ENCODE peak calls at places on chromosomes 3 and 15, in five cellular contexts. B is cardiac muscle cell; D is tibial artery; H is transverse colon; S is CD8-positive, alpha-beta T cell. R is an unnamed sample. For H3K4me1, the result is how much of the 10 kb centered on the place peaks cover.

GRCh38 chr15:62805502-62805901 is 237.0 kb upstream of the TPM1 start:
- DNase-seq in D (no peak), S (no peak), H (no peak), B (no peak), R (no peak)

GRCh38 chr3:140276698-140277097 is 341.7 kb downstream of the CLSTN2 start:
- DNase-seq in D (no peak), S (no peak), B (peak), H (no peak), R (no peak)

GRCh38 chr3:138092023-138092422 is 23.4 kb downstream of the DZIP1L start:
- DNase-seq in D (no peak), S (no peak), H (no peak), B (no peak), R (no peak)

GRCh38 chr3:165697910-165698309 is 139.3 kb downstream of the BCHE start:
- DNase-seq in B (no peak), S (no peak), H (no peak), D (no peak), R (no peak)

GRCh38 chr15:29887719-29888118 is 65.5 kb upstream of the TJP1 start:
- DNase-seq in H (no peak), S (no peak), D (no peak), B (no peak), R (no peak)

GRCh38 chr3:73188707-73189106 is 127.2 kb downstream of the EBLN2 start:
- DNase-seq in S (no peak), D (no peak), H (no peak), B (no peak), R (no peak)

GRCh38 chr15:87369269-87369668 is 887.3 kb downstream of the NTRK3 start:
- DNase-seq in S (no peak), B (no peak), H (no peak), D (no peak), R (no peak)

GRCh38 chr3:14391033-14391432 is 11.4 kb upstream of the SLC6A6 start:
- DNase-seq in S (no peak), B (no peak), D (peak), H (no peak), R (no peak)

GRCh38 chr3:49554639-49555265 is 475 bp downstream of the BSN start:
- DNase-seq in H (peak), S (peak), D (no peak), B (peak), R (peak)

GRCh38 chr3:150232992-150233451 is 175.1 kb upstream of the TSC22D2 start:
- DNase-seq in B (peak), D (no peak), H (no peak), S (no peak), R (no peak)

GRCh38 chr15:19956124-19956796 is 585.3 kb downstream of the GOLGA6L6 start:
- DNase-seq in S (no peak), H (no peak), D (no peak), B (no peak), R (no peak)

GRCh38 chr3:32862247-32863013 is 44.6 kb downstream of the TRIM71 start:
- DNase-seq in H (no peak), D (no peak), S (no peak), B (no peak), R (no peak)

GRCh38 chr3:12351145-12351544 is 62.3 kb downstream of the PPARG start:
- DNase-seq in B (no peak), H (no peak), D (no peak), S (no peak), R (no peak)

GRCh38 chr3:134078169-134078821 is 48.6 kb upstream of the SLCO2A1 start:
- DNase-seq in B (no peak), D (peak), H (no peak), S (no peak), R (no peak)

GRCh38 chr3:29140706-29141105 is 140.2 kb upstream of the RBMS3 start:
- DNase-seq in D (no peak), S (no peak), H (no peak), B (peak), R (no peak)

GRCh38 chr15:52031542-52031941 is 12.5 kb downstream of the MAPK6 start:
- DNase-seq in D (no peak), S (no peak), B (no peak), H (peak), R (no peak)

GRCh38 chr15:78260489-78260888 is 3.9 kb upstream of the DNAJA4 start:
- DNase-seq in S (no peak), B (no peak), D (no peak), H (no peak), R (no peak)

GRCh38 chr15:70036585-70037343 is 61.0 kb downstream of the TLE3 start:
- DNase-seq in D (peak), B (no peak), S (no peak), H (peak), R (no peak)

GRCh38 chr3:185813205-185813604 is 11.6 kb downstream of the IGF2BP2 start:
- DNase-seq in S (no peak), D (no peak), B (no peak), H (no peak), R (no peak)

GRCh38 chr3:197748597-197749314 is 927 bp upstream of the FYTTD1 start:
- DNase-seq in B (no peak), S (no peak), H (no peak), D (no peak), R (no peak)

GRCh38 chr15:27820232-27820631 is 278.9 kb downstream of the OCA2 start:
- DNase-seq in B (no peak), S (no peak), H (no peak), D (no peak), R (no peak)

GRCh38 chr3:65573548-65574116 is 465.1 kb downstream of the MAGI1 start:
- DNase-seq in H (no peak), D (no peak), B (no peak), S (no peak), R (no peak)

GRCh38 chr3:105793040-105793439 is 75.8 kb downstream of the CBLB start:
- DNase-seq in S (no peak), D (no peak), B (no peak), H (no peak), R (no peak)

GRCh38 chr3:17179381-17180205 is 294.8 kb downstream of the PLCL2 start:
- DNase-seq in D (no peak), B (peak), S (no peak), H (no peak), R (peak)

GRCh38 chr3:12443781-12444522 is 40.3 kb upstream of the TSEN2 start:
- DNase-seq in D (no peak), H (no peak), B (no peak), S (no peak), R (no peak)

GRCh38 chr15:71201471-71201870 is 86.2 kb downstream of the THSD4 start:
- DNase-seq in D (no peak), S (no peak), B (peak), H (peak), R (no peak)

GRCh38 chr3:163916596-163917560 is 1161.4 kb downstream of the SI start:
- DNase-seq in S (no peak), B (no peak), H (no peak), D (no peak), R (no peak)

GRCh38 chr3:21174461-21174860 is 576.5 kb downstream of the ZNF385D start:
- DNase-seq in S (no peak), B (no peak), D (no peak), H (no peak), R (no peak)

GRCh38 chr15:70200511-70200991 is 102.8 kb upstream of the TLE3 start:
- DNase-seq in B (no peak), D (peak), H (no peak), S (no peak), R (no peak)

GRCh38 chr3:3160826-3161225 is 18.7 kb downstream of the CRBN start:
- DNase-seq in H (no peak), D (no peak), S (no peak), B (no peak), R (no peak)

GRCh38 chr15:49060710-49061483 is 14.7 kb upstream of the SECISBP2L start:
- DNase-seq in H (no peak), D (no peak), B (no peak), S (no peak), R (no peak)

GRCh38 chr3:128970741-128971048 is 23.2 kb downstream of the CFAP92 start:
- DNase-seq in H (no peak), D (no peak), S (no peak), B (no peak), R (no peak)

GRCh38 chr3:136728434-136728833 is 23.7 kb downstream of the STAG1 start:
- DNase-seq in B (no peak), D (no peak), S (no peak), H (no peak), R (no peak)

GRCh38 chr3:134008630-134009156 is 21.0 kb downstream of the SLCO2A1 start:
- DNase-seq in D (no peak), S (no peak), H (no peak), B (no peak), R (no peak)

GRCh38 chr15:57551717-57552677 is 39.7 kb upstream of the MYZAP start:
- DNase-seq in S (no peak), B (peak), H (no peak), D (no peak), R (no peak)

GRCh38 chr15:88990185-88990679 is 77.1 kb upstream of the MFGE8 start:
- DNase-seq in H (no peak), D (no peak), S (no peak), B (no peak), R (no peak)

GRCh38 chr3:194481525-194482195 is 5.1 kb downstream of the ATP13A3 start:
- DNase-seq in S (no peak), H (no peak), B (no peak), D (no peak), R (no peak)
- H3K4me3 ChIP-seq in S (no peak), H (no peak), B (peak), D (no peak), R (peak)

GRCh38 chr3:9770276-9770812 is 597 bp upstream of the CAMK1 start:
- DNase-seq in H (peak), S (no peak), B (no peak), D (peak), R (no peak)
- H3K27ac ChIP-seq in H (peak), S (no peak), B (no peak), D (peak), R (no peak)

DNA sequence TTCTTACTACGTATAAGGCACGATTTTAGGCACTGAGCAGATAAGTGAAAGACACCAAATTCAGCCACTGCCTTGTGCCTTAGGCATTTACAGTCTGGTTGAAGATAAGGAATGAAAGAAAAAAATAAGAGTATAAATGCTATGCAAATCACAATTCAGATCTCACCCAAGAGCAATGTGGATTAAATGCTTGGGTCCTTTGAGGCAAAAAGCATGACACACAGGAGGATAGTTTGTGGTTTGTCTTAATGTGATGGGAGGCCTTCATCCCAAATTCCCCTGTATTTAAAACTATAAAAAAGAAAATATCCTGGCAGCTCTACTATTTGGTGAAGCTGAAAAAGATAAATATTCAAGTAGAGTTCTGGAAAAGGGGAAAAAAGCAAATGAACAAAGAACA is 79.8 kb downstream of the TGFBR2 start:
- DNase-seq in H (no peak), B (no peak), S (no peak), D (no peak), R (no peak)
- H3K4me1 ChIP-seq in H (under half), B (under half), S (half or more), D (half or more), R (under half)

DNA sequence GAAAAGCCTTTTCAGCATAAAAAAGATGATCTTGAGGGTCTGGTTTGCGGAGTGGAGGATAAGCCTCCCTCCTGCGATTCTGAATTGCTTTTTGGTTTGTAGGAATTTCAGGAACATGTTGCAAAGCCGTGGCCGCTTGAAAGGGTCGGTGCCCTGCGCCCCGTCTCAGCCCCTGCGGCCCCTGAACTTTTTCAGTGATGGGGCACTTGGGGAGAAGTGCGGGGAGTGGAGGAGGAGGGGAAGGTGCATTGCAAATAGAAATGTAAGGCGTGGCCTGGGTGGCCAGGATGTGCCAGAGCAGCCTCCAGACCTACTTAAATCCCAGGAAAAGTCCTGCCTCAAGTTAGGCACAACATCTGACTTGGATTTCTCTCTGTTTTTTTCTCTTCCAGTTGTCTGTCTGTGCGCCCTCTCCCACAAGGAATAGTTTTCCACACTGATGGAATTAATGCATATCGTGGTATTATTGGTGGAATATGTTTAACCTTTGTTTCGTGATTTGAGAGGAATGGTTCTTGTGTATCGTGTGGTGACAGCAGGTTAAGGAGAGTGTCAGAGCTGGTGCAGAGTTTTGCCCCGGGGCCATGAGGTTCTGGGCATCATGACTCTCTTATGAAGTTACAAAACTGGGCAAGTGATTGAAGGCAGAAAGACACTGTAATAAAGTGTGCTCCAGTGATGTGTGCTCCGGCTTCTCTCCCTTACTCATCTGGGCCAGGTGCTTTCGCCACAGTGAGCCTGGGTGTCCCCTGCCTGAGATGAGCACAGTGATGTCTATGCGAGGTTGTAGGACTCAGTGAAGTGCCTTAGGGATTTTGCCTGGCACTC is 153.8 kb downstream of the PGPEP1L start:
- DNase-seq in D (no peak), H (peak), S (no peak), B (peak), R (no peak)
- H3K4me3 ChIP-seq in D (peak), H (peak), S (no peak), B (peak), R (peak)

GRCh38 chr3:184690236-184690883 is 21.5 kb downstream of the MAGEF1 start:
- DNase-seq in S (no peak), H (no peak), D (peak), B (no peak), R (no peak)

GRCh38 chr3:184693011-184693975 is 18.6 kb downstream of the MAGEF1 start:
- DNase-seq in S (no peak), B (peak), H (no peak), D (no peak), R (no peak)

GRCh38 chr3:184688872-184689271 is 23.0 kb downstream of the MAGEF1 start:
- DNase-seq in H (no peak), S (no peak), B (no peak), D (peak), R (no peak)

GRCh38 chr3:184694266-184694665 is 17.6 kb downstream of the MAGEF1 start:
- DNase-seq in B (no peak), S (no peak), H (no peak), D (no peak), R (no peak)

GRCh38 chr3:184691397-184692131 is 20.3 kb downstream of the MAGEF1 start:
- DNase-seq in S (no peak), H (no peak), B (no peak), D (no peak), R (no peak)
- H3K27ac ChIP-seq in S (no peak), H (peak), B (peak), D (peak), R (no peak)

GRCh38 chr15:73688455-73688854 is 4.3 kb downstream of the CD276 start:
- DNase-seq in D (peak), H (no peak), S (no peak), B (no peak), R (no peak)

GRCh38 chr15:73694419-73694818 is 10.2 kb downstream of the CD276 start:
- DNase-seq in H (no peak), B (no peak), D (no peak), S (no peak), R (no peak)

GRCh38 chr15:73695773-73696640 is 11.8 kb downstream of the CD276 start:
- DNase-seq in H (no peak), D (no peak), S (no peak), B (no peak), R (no peak)

GRCh38 chr15:73686781-73687256 is 2.6 kb downstream of the CD276 start:
- DNase-seq in S (no peak), D (peak), H (no peak), B (no peak), R (no peak)

DNA sequence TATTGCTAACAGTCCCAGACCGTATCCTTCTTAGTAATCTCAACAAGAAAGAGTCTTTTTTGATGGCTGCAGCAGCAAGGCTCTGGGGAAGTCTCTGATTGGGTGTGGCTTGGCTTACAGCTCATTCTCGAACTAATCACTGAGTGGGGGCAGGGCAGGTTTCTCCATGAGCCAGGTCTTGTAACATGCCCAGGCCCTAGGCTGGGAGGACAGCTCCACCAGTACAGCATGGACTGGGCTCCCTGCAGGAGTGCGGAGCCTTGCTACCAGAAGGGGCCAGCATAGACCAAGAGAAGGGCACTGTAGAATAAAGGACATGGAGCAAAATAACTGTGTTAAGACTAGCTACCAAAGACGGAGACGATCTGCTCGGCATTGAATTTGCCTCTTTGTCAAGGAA is 7.2 kb downstream of the CD276 start:
- DNase-seq in S (no peak), H (peak), D (peak), B (peak), R (no peak)
- H3K4me1 ChIP-seq in S (under half), H (under half), D (half or more), B (under half), R (under half)

R was measured in CD4-positive, CD25-positive, alpha-beta regulatory T cell.